ENCODE peak calls at places on chromosomes 16 and 17, in seven cellular contexts. One of them, this sample, is unnamed.

GRCh38 chr16:18933501-18933900 is 7.3 kb upstream of the SMG1 start:
- DNase-seq in kidney: no peak
- DNase-seq in HCT116: no peak
- DNase-seq in RWPE2: no peak
- DNase-seq in tibial artery: no peak
- DNase-seq in K562: no peak
- DNase-seq in A549: no peak
- DNase-seq in this sample: no peak

GRCh38 chr16:7755347-7755746 is 422.7 kb downstream of the RBFOX1 start:
- DNase-seq in HCT116: no peak
- DNase-seq in A549: no peak
- DNase-seq in K562: no peak
- DNase-seq in kidney: no peak
- DNase-seq in tibial artery: no peak
- DNase-seq in RWPE2: no peak
- DNase-seq in this sample: no peak

GRCh38 chr16:20175358-20175757 is 101.7 kb upstream of the GPR139 start:
- DNase-seq in A549: no peak
- DNase-seq in K562: no peak
- DNase-seq in HCT116: no peak
- DNase-seq in RWPE2: no peak
- DNase-seq in tibial artery: no peak
- DNase-seq in kidney: no peak
- DNase-seq in this sample: no peak

GRCh38 chr17:64009571-64010402 is 10.6 kb downstream of the ICAM2 start:
- DNase-seq in HCT116: no peak
- DNase-seq in RWPE2: no peak
- DNase-seq in A549: no peak
- DNase-seq in tibial artery: no peak
- DNase-seq in kidney: no peak
- DNase-seq in K562: no peak
- DNase-seq in this sample: no peak

GRCh38 chr16:65336169-65336568 is 214.3 kb upstream of the CDH11 start:
- DNase-seq in tibial artery: no peak
- DNase-seq in kidney: no peak
- DNase-seq in HCT116: no peak
- DNase-seq in RWPE2: no peak
- DNase-seq in K562: no peak
- DNase-seq in A549: no peak
- DNase-seq in this sample: no peak

GRCh38 chr17:55760643-55761355 is 9.9 kb downstream of the PCTP start:
- DNase-seq in kidney: no peak
- DNase-seq in A549: no peak
- DNase-seq in tibial artery: no peak
- DNase-seq in RWPE2: no peak
- DNase-seq in K562: no peak
- DNase-seq in HCT116: no peak
- DNase-seq in this sample: no peak

GRCh38 chr17:64017381-64017980 is 3.0 kb downstream of the ICAM2 start:
- DNase-seq in RWPE2: no peak
- DNase-seq in tibial artery: no peak
- DNase-seq in A549: no peak
- DNase-seq in HCT116: no peak
- DNase-seq in kidney: no peak
- DNase-seq in K562: peak; percentile 17
- DNase-seq in this sample: no peak

GRCh38 chr16:80852261-80852872 is 48.0 kb upstream of the CDYL2 start:
- DNase-seq in K562: peak; percentile 53
- DNase-seq in tibial artery: no peak
- DNase-seq in A549: peak; percentile 28
- DNase-seq in RWPE2: no peak
- DNase-seq in HCT116: peak; percentile 36
- DNase-seq in kidney: no peak
- DNase-seq in this sample: no peak

GRCh38 chr16:53967172-53967571 is 263.2 kb downstream of the FTO start:
- DNase-seq in K562: no peak
- DNase-seq in RWPE2: no peak
- DNase-seq in HCT116: no peak
- DNase-seq in tibial artery: no peak
- DNase-seq in A549: no peak
- DNase-seq in kidney: no peak
- DNase-seq in this sample: no peak

GRCh38 chr16:71230122-71230845 is at the start of gene HYDIN:
- DNase-seq in kidney: peak; percentile 91
- DNase-seq in A549: peak; percentile 78
- DNase-seq in HCT116: no peak
- DNase-seq in tibial artery: no peak
- DNase-seq in RWPE2: peak; percentile 82
- DNase-seq in K562: peak; percentile 78
- DNase-seq in this sample: peak; percentile 29

GRCh38 chr16:46961373-46962353 is 11.8 kb downstream of the DNAJA2 start:
- DNase-seq in HCT116: no peak
- DNase-seq in tibial artery: no peak
- DNase-seq in kidney: no peak
- DNase-seq in K562: no peak
- DNase-seq in RWPE2: no peak
- DNase-seq in A549: no peak
- DNase-seq in this sample: no peak

GRCh38 chr17:57247261-57247660 is 9.1 kb upstream of the MSI2 start:
- DNase-seq in kidney: no peak
- DNase-seq in tibial artery: no peak
- DNase-seq in K562: no peak
- DNase-seq in RWPE2: no peak
- DNase-seq in HCT116: no peak
- DNase-seq in A549: no peak
- DNase-seq in this sample: no peak

GRCh38 chr17:76056882-76057281 is 15.4 kb downstream of the SRP68 start:
- DNase-seq in kidney: no peak
- DNase-seq in A549: no peak
- DNase-seq in HCT116: no peak
- DNase-seq in RWPE2: no peak
- DNase-seq in tibial artery: no peak
- DNase-seq in K562: no peak
- DNase-seq in this sample: no peak

GRCh38 chr16:68695575-68695974 is 41.5 kb upstream of the CDH1 start:
- DNase-seq in HCT116: no peak
- DNase-seq in tibial artery: no peak
- DNase-seq in A549: no peak
- DNase-seq in kidney: no peak
- DNase-seq in K562: no peak
- DNase-seq in RWPE2: no peak
- DNase-seq in this sample: no peak

GRCh38 chr16:27235055-27235937 is 32.0 kb downstream of the KDM8 start:
- DNase-seq in tibial artery: peak; percentile 93
- DNase-seq in K562: peak; percentile 80
- DNase-seq in kidney: peak; percentile 95
- DNase-seq in HCT116: peak; percentile 37
- DNase-seq in RWPE2: peak; percentile 48
- DNase-seq in A549: peak; percentile 40
- DNase-seq in this sample: peak; percentile 80

GRCh38 chr16:4215106-4215505 is 26.8 kb downstream of the SRL start:
- DNase-seq in HCT116: no peak
- DNase-seq in RWPE2: no peak
- DNase-seq in A549: no peak
- DNase-seq in tibial artery: no peak
- DNase-seq in kidney: no peak
- DNase-seq in K562: no peak
- DNase-seq in this sample: no peak

GRCh38 chr16:4212207-4212933 is 29.5 kb downstream of the SRL start:
- DNase-seq in A549: no peak
- DNase-seq in HCT116: no peak
- DNase-seq in RWPE2: no peak
- DNase-seq in kidney: no peak
- DNase-seq in tibial artery: peak; percentile 76
- DNase-seq in K562: no peak
- DNase-seq in this sample: no peak

GRCh38 chr16:4212934-4213296 is 29.0 kb downstream of the SRL start:
- DNase-seq in tibial artery: no peak
- DNase-seq in HCT116: peak; percentile 13
- DNase-seq in K562: no peak
- DNase-seq in RWPE2: no peak
- DNase-seq in A549: peak; percentile 58
- DNase-seq in kidney: no peak
- DNase-seq in this sample: peak; percentile 16

GRCh38 chr16:4213721-4214120 is 28.2 kb downstream of the SRL start:
- DNase-seq in K562: no peak
- DNase-seq in RWPE2: no peak
- DNase-seq in A549: no peak
- DNase-seq in HCT116: no peak
- DNase-seq in tibial artery: no peak
- DNase-seq in kidney: no peak
- DNase-seq in this sample: no peak

DNA sequence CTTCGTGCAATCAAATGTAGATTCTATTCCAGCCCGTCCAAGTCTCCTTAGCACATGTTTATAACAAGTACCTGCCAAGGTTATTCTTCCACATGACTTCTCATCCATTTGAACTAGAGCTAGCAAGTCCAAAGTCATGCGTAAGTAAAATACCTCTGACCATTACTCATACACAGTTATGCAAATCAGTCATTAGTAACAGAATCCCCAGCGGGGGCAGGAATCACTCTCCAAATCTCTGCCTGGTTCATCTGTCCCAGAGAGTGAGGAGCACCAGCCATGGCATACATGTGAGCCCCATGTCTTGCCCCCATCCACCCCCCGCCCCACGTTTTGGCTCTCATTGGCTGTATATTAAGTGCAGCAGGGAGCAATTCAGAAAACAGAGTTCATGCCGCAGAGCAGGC is 27.7 kb downstream of the SRL start:
- DNase-seq in A549: peak; percentile 40
- DNase-seq in RWPE2: no peak
- DNase-seq in kidney: no peak
- DNase-seq in HCT116: peak; percentile 19
- DNase-seq in K562: no peak
- DNase-seq in tibial artery: no peak
- DNase-seq in this sample: peak; percentile 84
- H3K4me3 ChIP-seq in A549: no peak overlapping the region
- H3K4me3 ChIP-seq in RWPE2: no peak overlapping the region
- H3K4me3 ChIP-seq in kidney: no peak overlapping the region
- H3K4me3 ChIP-seq in HCT116: no peak overlapping the region
- H3K4me3 ChIP-seq in K562: no peak overlapping the region
- H3K4me3 ChIP-seq in tibial artery: no peak overlapping the region
- H3K4me3 ChIP-seq in this sample: no peak overlapping the region

DNA sequence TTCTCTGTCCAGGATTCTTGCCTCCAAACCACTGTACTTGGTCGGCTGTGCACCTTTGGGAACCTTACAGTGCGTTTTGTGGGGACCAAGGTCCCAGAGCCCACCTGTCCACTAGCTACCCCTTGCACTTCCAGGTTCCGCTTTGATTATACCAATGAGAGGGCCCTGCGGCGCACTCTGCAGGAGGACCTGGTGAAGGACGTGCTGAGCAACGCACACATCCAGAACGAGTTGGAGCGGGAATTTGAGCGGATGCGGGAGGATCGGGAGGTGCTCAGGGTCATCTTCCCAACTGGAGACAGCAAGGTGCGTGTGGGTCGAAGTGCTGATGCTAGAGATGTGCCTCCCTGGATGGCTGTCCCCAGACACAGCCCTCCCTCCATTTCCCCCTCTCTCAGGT is 18.8 kb downstream of the POLR2A start:
- DNase-seq in A549: no peak
- DNase-seq in HCT116: no peak
- DNase-seq in tibial artery: no peak
- DNase-seq in K562: no peak
- DNase-seq in RWPE2: no peak
- DNase-seq in kidney: no peak
- DNase-seq in this sample: no peak
- TF ChIP-seq CTCF in A549: peak; percentile 31
- TF ChIP-seq CTCF in HCT116: peak; percentile 19
- TF ChIP-seq CTCF in tibial artery: no peak
- TF ChIP-seq CTCF in K562: peak; percentile 33
- TF ChIP-seq CTCF in RWPE2: no peak
- TF ChIP-seq CTCF in kidney: peak; percentile 3
- TF ChIP-seq CTCF in this sample: peak; percentile 36

GRCh38 chr17:38336838-38337237 is 6.9 kb downstream of the GPR179 start:
- DNase-seq in RWPE2: no peak
- DNase-seq in HCT116: no peak
- DNase-seq in tibial artery: no peak
- DNase-seq in K562: no peak
- DNase-seq in A549: no peak
- DNase-seq in kidney: peak; percentile 49
- DNase-seq in this sample: no peak

GRCh38 chr17:38330941-38331411 is 12.8 kb downstream of the GPR179 start:
- DNase-seq in HCT116: no peak
- DNase-seq in tibial artery: no peak
- DNase-seq in kidney: peak; percentile 71
- DNase-seq in K562: no peak
- DNase-seq in A549: no peak
- DNase-seq in RWPE2: no peak
- DNase-seq in this sample: no peak

GRCh38 chr17:38334480-38335364 is 9.0 kb downstream of the GPR179 start:
- DNase-seq in tibial artery: no peak
- DNase-seq in RWPE2: no peak
- DNase-seq in kidney: peak; percentile 60
- DNase-seq in K562: no peak
- DNase-seq in A549: no peak
- DNase-seq in HCT116: no peak
- DNase-seq in this sample: no peak

GRCh38 chr17:38332735-38333134 is 11.0 kb downstream of the GPR179 start:
- DNase-seq in tibial artery: no peak
- DNase-seq in A549: no peak
- DNase-seq in HCT116: no peak
- DNase-seq in kidney: peak; percentile 8
- DNase-seq in RWPE2: no peak
- DNase-seq in K562: no peak
- DNase-seq in this sample: no peak

GRCh38 chr17:38333635-38334295 is 10.0 kb downstream of the GPR179 start:
- DNase-seq in RWPE2: no peak
- DNase-seq in kidney: peak; percentile 59
- DNase-seq in HCT116: no peak
- DNase-seq in K562: peak; percentile 83
- DNase-seq in A549: peak; percentile 59
- DNase-seq in tibial artery: no peak
- DNase-seq in this sample: no peak
- H3K4me3 ChIP-seq in RWPE2: no peak overlapping the region
- H3K4me3 ChIP-seq in kidney: no peak overlapping the region
- H3K4me3 ChIP-seq in HCT116: no peak overlapping the region
- H3K4me3 ChIP-seq in K562: no peak overlapping the region
- H3K4me3 ChIP-seq in A549: no peak overlapping the region
- H3K4me3 ChIP-seq in tibial artery: no peak overlapping the region
- H3K4me3 ChIP-seq in this sample: no peak overlapping the region

DNA sequence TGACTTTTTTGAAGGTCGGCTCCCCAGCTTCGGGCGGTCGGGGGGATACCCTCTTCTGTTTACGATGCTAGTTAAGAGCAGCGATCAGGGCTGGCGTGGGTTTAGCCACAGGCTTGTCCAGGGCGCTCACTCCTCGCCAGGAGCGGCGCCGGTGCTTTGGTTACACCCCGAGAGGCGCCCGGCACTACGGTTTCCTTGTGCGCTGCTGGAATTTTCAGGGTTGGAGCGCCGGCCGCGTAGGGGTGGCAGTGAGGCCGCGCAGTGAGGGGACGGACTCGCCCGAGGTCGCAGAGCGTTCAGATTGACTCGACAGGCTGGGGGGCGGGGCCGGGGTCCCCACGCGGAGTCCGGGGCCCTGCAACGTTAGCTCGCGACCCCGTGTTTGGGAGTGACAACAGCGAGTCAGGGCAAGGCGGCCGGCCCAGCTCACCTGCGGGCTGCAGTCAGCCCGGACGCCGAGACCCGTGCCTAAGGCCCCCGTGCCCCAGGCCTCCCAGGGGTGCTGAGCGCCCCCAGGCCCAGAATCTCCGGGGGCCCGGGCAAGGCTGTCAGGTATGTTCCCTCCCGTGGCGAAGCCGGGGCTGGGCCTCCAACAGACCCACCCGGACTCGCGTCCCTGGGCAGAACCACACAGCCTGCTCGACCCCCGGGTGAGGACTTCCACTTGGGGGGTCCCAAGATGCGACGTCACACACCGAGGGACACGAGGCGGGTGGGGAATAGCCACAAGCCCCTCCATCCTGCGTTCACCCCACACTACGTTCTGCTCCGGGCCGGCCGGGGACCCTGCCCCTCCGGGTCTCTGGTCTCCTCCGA is 1.3 kb upstream of the ACTG1 start:
- DNase-seq in tibial artery: peak; percentile 67
- DNase-seq in K562: peak; percentile 29
- DNase-seq in RWPE2: peak; percentile 84
- DNase-seq in kidney: peak; percentile 94
- DNase-seq in A549: peak; percentile 62
- DNase-seq in HCT116: no peak
- DNase-seq in this sample: no peak
- TF ChIP-seq CTCF in tibial artery: no peak
- TF ChIP-seq CTCF in K562: no peak
- TF ChIP-seq CTCF in RWPE2: no peak
- TF ChIP-seq CTCF in kidney: no peak
- TF ChIP-seq CTCF in A549: no peak
- TF ChIP-seq CTCF in HCT116: no peak
- TF ChIP-seq CTCF in this sample: no peak